ENCODE peak calls at places on chromosomes 12 and 14, in seven cellular contexts. S is lower leg skin, E is breast epithelium, N is A549, T is ovary, G is gastrocnemius medialis, Z is GM12892. M is an unnamed sample.
A peak's percentile ranks its signal among the peaks of the same experiment; 100 is the strongest.

GRCh38 chr12:69880566-69880965 is 55.5 kb downstream of the MYRFL start:
- DNase-seq in Z (no peak), N (peak; percentile 16), E (no peak), T (no peak), G (no peak), S (no peak), M (no peak)

GRCh38 chr12:14211829-14212455 is 153.5 kb upstream of the ATF7IP start:
- DNase-seq in E (no peak), T (no peak), N (no peak), G (no peak), S (no peak), Z (no peak), M (no peak)

GRCh38 chr12:41223600-41223999 is 35.5 kb downstream of the PDZRN4 start:
- DNase-seq in E (no peak), S (no peak), G (no peak), N (no peak), T (no peak), Z (no peak), M (no peak)

GRCh38 chr12:16272222-16272621 is 5.3 kb downstream of the SLC15A5 start:
- DNase-seq in Z (no peak), N (no peak), S (no peak), T (no peak), G (no peak), E (no peak), M (no peak)

GRCh38 chr12:105013892-105014291 is 27.8 kb downstream of the NOPCHAP1 start:
- DNase-seq in T (no peak), Z (no peak), N (no peak), S (no peak), E (no peak), G (no peak), M (no peak)

GRCh38 chr14:106039400-106039799 is 513.0 kb downstream of the TMEM121 start:
- DNase-seq in T (no peak), N (peak; percentile 43), Z (no peak), G (no peak), E (no peak), S (no peak), M (peak; percentile 7)

GRCh38 chr14:103551338-103551762 is 11.1 kb downstream of the BAG5 start:
- DNase-seq in N (no peak), G (no peak), Z (no peak), E (no peak), S (peak; percentile 42), T (no peak), M (no peak)

GRCh38 chr14:26261368-26262122 is 336.3 kb downstream of the NOVA1 start:
- DNase-seq in Z (no peak), S (no peak), N (no peak), T (no peak), E (no peak), G (no peak), M (no peak)

GRCh38 chr12:27554421-27555186 is 30.6 kb downstream of the PPFIBP1 start:
- DNase-seq in S (peak; percentile 68), G (no peak), Z (no peak), T (peak; percentile 50), N (peak; percentile 43), E (no peak), M (no peak)

GRCh38 chr12:130775953-130776856 is 60.1 kb upstream of the RIMBP2 start:
- DNase-seq in E (no peak), N (peak; percentile 65), G (no peak), Z (no peak), S (peak; percentile 29), T (peak; percentile 49), M (peak; percentile 90)

GRCh38 chr14:62162998-62163589 is 400.9 kb downstream of the SNAPC1 start:
- DNase-seq in G (no peak), T (no peak), N (peak; percentile 35), E (no peak), Z (no peak), S (no peak), M (peak; percentile 21)

GRCh38 chr12:63779498-63780481 is at the start of gene RXYLT1:
- DNase-seq in G (peak; percentile 74), N (peak; percentile 85), Z (peak; percentile 73), E (peak; percentile 82), T (peak; percentile 90), S (peak; percentile 70), M (peak; percentile 90)

DNA sequence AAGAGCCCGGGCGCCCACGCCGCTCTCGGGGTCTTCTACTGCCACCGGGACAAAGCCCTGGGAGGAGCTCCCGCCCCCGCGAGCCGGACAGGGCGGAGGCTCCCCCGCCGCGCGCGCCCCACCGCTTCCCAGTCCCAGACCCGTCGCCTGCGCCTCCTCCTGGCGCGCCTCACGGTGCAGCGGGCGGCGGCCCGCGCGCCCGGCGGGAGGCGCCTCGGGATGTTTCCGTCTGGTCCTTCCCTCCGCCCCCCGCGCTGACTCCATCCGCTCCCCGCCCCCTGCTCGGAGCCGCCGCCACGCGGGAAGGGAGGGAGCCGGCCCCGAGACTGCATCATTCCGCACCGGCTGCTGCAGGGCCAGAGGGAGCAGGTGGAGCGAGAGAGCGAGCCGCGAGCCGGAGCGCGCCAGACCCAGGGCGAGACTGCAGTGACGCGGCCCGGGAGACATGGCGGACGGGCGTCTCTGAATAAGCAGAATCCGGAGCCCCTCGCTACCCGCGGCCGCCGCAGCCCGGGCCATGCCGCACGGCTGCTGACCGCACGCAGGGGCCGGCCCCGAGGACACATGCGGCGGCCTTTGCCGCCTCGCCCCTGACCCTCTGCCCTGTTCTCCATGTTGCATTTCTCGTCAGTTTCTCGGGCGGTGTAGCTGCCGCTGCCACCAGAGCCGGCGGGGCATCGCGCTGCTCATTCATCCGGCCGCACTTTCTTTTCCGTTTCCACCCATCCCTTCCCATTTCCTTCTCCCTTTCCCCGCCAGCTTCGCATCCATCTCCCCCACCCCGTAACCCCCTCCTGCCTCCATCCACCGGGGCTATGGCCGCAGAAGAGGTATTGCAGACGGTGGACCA is at the start of gene BICD1:
- DNase-seq in Z (peak; percentile 78), G (peak; percentile 55), T (peak; percentile 94), N (peak; percentile 89), S (peak; percentile 66), E (peak; percentile 73), M (peak; percentile 73)
- TF ChIP-seq POLR2A in Z (peak; percentile 89), G (peak; percentile 75), T (peak; percentile 91), N (peak; percentile 91), S (no peak), E (peak; percentile 64), M (peak; percentile 77)

GRCh38 chr14:50099335-50099734 is 17.0 kb downstream of the VCPKMT start:
- DNase-seq in Z (no peak), E (no peak), T (no peak), G (no peak), S (no peak), N (no peak), M (peak; percentile 44)

GRCh38 chr14:50100824-50101223 is 15.5 kb downstream of the VCPKMT start:
- DNase-seq in G (no peak), E (no peak), S (no peak), Z (no peak), N (no peak), T (no peak), M (no peak)

GRCh38 chr14:50103558-50103957 is 12.8 kb downstream of the VCPKMT start:
- DNase-seq in S (no peak), T (no peak), Z (no peak), G (no peak), E (no peak), N (no peak), M (no peak)

GRCh38 chr14:50106178-50106577 is 10.2 kb downstream of the VCPKMT start:
- DNase-seq in E (no peak), N (no peak), S (no peak), Z (no peak), T (no peak), G (no peak), M (no peak)

GRCh38 chr14:50101417-50101816 is 15.0 kb downstream of the VCPKMT start:
- DNase-seq in Z (no peak), E (no peak), S (no peak), T (no peak), N (no peak), G (no peak), M (no peak)
- TF ChIP-seq POLR2A in Z (no peak), E (no peak), S (no peak), T (no peak), N (no peak), G (no peak), M (no peak)

GRCh38 chr14:52072266-52072780 is 3.5 kb upstream of the NID2 start:
- DNase-seq in N (no peak), E (no peak), G (no peak), S (no peak), Z (no peak), T (no peak), M (no peak)

GRCh38 chr14:52075371-52075770 is 6.5 kb upstream of the NID2 start:
- DNase-seq in T (no peak), N (no peak), Z (no peak), E (no peak), G (no peak), S (no peak), M (no peak)

GRCh38 chr14:52071675-52072074 is 2.8 kb upstream of the NID2 start:
- DNase-seq in E (no peak), G (no peak), Z (no peak), N (no peak), T (no peak), S (no peak), M (no peak)

GRCh38 chr14:52076334-52076733 is 7.5 kb upstream of the NID2 start:
- DNase-seq in E (no peak), S (peak; percentile 38), N (no peak), T (no peak), Z (no peak), G (no peak), M (no peak)

GRCh38 chr14:52073251-52073650 is 4.4 kb upstream of the NID2 start:
- DNase-seq in S (no peak), T (no peak), N (no peak), G (no peak), E (no peak), Z (no peak), M (no peak)
- TF ChIP-seq POLR2A in S (no peak), T (no peak), N (no peak), G (no peak), E (no peak), Z (no peak), M (no peak)

GRCh38 chr14:32203928-32204357 is 874 bp upstream of the RNU6-8 start:
- DNase-seq in T (peak; percentile 48), E (no peak), S (no peak), N (peak; percentile 21), G (peak; percentile 19), Z (no peak), M (no peak)

GRCh38 chr14:32201816-32202467 is at the start of gene RNU6-7:
- DNase-seq in Z (no peak), S (no peak), T (peak; percentile 72), G (peak; percentile 5), N (peak; percentile 78), E (no peak), M (no peak)

GRCh38 chr14:32201196-32201815 is 539 bp upstream of the RNU6-7 start:
- DNase-seq in N (peak; percentile 86), Z (peak; percentile 33), T (peak; percentile 91), S (peak; percentile 45), G (peak; percentile 78), E (peak; percentile 81), M (peak; percentile 40)

GRCh38 chr14:32202468-32202865 is 602 bp downstream of the RNU6-8 start:
- DNase-seq in Z (no peak), E (no peak), G (no peak), T (no peak), S (no peak), N (peak; percentile 52), M (no peak)

GRCh38 chr14:32202941-32203882 is at the start of gene RNU6-8:
- DNase-seq in G (peak; percentile 82), Z (peak; percentile 46), E (peak; percentile 83), T (peak; percentile 94), S (peak; percentile 59), N (peak; percentile 92), M (peak; percentile 57)
- TF ChIP-seq POLR2A in G (peak; percentile 84), Z (no peak), E (no peak), T (peak; percentile 36), S (no peak), N (peak; percentile 65), M (no peak)

GRCh38 chr12:121187501-121187900 is 22.4 kb upstream of the P2RX4 start:
- DNase-seq in G (no peak), N (no peak), Z (no peak), E (no peak), T (no peak), S (no peak), M (no peak)
- TF ChIP-seq POLR2A in G (no peak), N (no peak), Z (no peak), E (no peak), T (no peak), S (no peak), M (no peak)